ENCODE peak calls at places on chromosomes 6 and 20, in four cellular contexts. One of them, this sample, is unnamed.

GRCh38 chr6:4943716-4944115 is 60.1 kb downstream of the RPP40 start:
- DNase-seq in fibroblast of lung: no peak
- DNase-seq in GM23338: no peak
- DNase-seq in K562: no peak
- DNase-seq in this sample: no peak

GRCh38 chr20:57397693-57398108 is 6.5 kb downstream of the RBM38 start:
- DNase-seq in fibroblast of lung: no peak
- DNase-seq in GM23338: no peak
- DNase-seq in K562: no peak
- DNase-seq in this sample: no peak

GRCh38 chr20:8587810-8588209 is 455.7 kb downstream of the PLCB1 start:
- DNase-seq in K562: no peak
- DNase-seq in fibroblast of lung: no peak
- DNase-seq in GM23338: no peak
- DNase-seq in this sample: no peak

GRCh38 chr6:144434308-144434990 is 149.3 kb downstream of the UTRN start:
- DNase-seq in K562: no peak
- DNase-seq in fibroblast of lung: peak
- DNase-seq in GM23338: no peak
- DNase-seq in this sample: peak

GRCh38 chr6:136550045-136550329 is 235 bp downstream of the MAP7 start:
- DNase-seq in GM23338: no peak
- DNase-seq in K562: peak
- DNase-seq in fibroblast of lung: no peak
- DNase-seq in this sample: no peak

GRCh38 chr20:55094353-55094861 is 619.0 kb downstream of the DOK5 start:
- DNase-seq in K562: peak
- DNase-seq in GM23338: no peak
- DNase-seq in fibroblast of lung: no peak
- DNase-seq in this sample: no peak

GRCh38 chr6:31763617-31763940 is 1.1 kb downstream of the SAPCD1 start:
- DNase-seq in K562: no peak
- DNase-seq in GM23338: peak
- DNase-seq in fibroblast of lung: peak
- DNase-seq in this sample: peak

GRCh38 chr6:157715766-157716171 is 107.3 kb upstream of the SNX9 start:
- DNase-seq in GM23338: no peak
- DNase-seq in K562: no peak
- DNase-seq in fibroblast of lung: peak
- DNase-seq in this sample: no peak

GRCh38 chr20:63635431-63636141 is 8.7 kb upstream of the GMEB2 start:
- DNase-seq in K562: no peak
- DNase-seq in GM23338: no peak
- DNase-seq in fibroblast of lung: no peak
- DNase-seq in this sample: no peak

GRCh38 chr20:59645761-59646171 is 41.4 kb downstream of the PHACTR3 start:
- DNase-seq in fibroblast of lung: no peak
- DNase-seq in K562: no peak
- DNase-seq in GM23338: no peak
- DNase-seq in this sample: no peak

GRCh38 chr6:14270925-14271791 is 153.6 kb downstream of the CD83 start:
- DNase-seq in GM23338: no peak
- DNase-seq in K562: peak
- DNase-seq in fibroblast of lung: peak
- DNase-seq in this sample: no peak

GRCh38 chr6:32194825-32195651 is 2.6 kb upstream of the GPSM3 start:
- DNase-seq in K562: no peak
- DNase-seq in GM23338: peak
- DNase-seq in fibroblast of lung: peak
- DNase-seq in this sample: peak

GRCh38 chr20:53626584-53626983 is 32.9 kb upstream of the ZNF217 start:
- DNase-seq in fibroblast of lung: no peak
- DNase-seq in K562: no peak
- DNase-seq in GM23338: no peak
- DNase-seq in this sample: no peak

GRCh38 chr20:53622247-53623114 is 28.8 kb upstream of the ZNF217 start:
- DNase-seq in GM23338: peak
- DNase-seq in K562: peak
- DNase-seq in fibroblast of lung: peak
- DNase-seq in this sample: no peak

GRCh38 chr20:53623454-53624206 is 30.0 kb upstream of the ZNF217 start:
- DNase-seq in fibroblast of lung: peak
- DNase-seq in GM23338: peak
- DNase-seq in K562: peak
- DNase-seq in this sample: peak

GRCh38 chr20:53621482-53622246 is 28.0 kb upstream of the ZNF217 start:
- DNase-seq in GM23338: peak
- DNase-seq in fibroblast of lung: peak
- DNase-seq in K562: peak
- DNase-seq in this sample: peak

DNA sequence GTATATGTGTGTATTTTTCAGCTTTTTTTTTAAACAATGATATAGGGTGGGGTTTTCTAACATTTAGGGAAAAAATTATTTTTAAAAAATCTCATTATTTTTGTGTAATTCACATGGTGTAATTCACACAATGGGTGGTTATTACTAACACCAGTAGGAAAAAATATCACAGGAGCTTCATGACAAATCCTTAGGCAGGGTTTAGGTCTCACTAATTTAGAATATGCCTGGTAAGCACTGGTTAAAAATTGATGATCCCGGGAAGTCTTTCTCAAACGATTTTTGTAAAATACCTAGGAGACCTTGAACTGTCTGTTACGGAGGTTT is 29.5 kb upstream of the ZNF217 start:
- DNase-seq in GM23338: no peak
- DNase-seq in K562: no peak
- DNase-seq in fibroblast of lung: no peak
- DNase-seq in this sample: no peak
- H3K27ac ChIP-seq in GM23338: peak
- H3K27ac ChIP-seq in K562: peak
- H3K27ac ChIP-seq in fibroblast of lung: peak
- H3K27ac ChIP-seq in this sample: peak

GRCh38 chr6:27889628-27890315 is 22.4 kb downstream of the OR2B2 start:
- DNase-seq in fibroblast of lung: no peak
- DNase-seq in GM23338: peak
- DNase-seq in K562: no peak
- DNase-seq in this sample: peak

GRCh38 chr6:27891300-27891913 is 20.8 kb downstream of the OR2B2 start:
- DNase-seq in fibroblast of lung: no peak
- DNase-seq in K562: no peak
- DNase-seq in GM23338: no peak
- DNase-seq in this sample: no peak

GRCh38 chr6:27889275-27889627 is 22.9 kb downstream of the OR2B2 start:
- DNase-seq in GM23338: no peak
- DNase-seq in K562: no peak
- DNase-seq in fibroblast of lung: peak
- DNase-seq in this sample: no peak

GRCh38 chr6:27892596-27893058 is 19.6 kb downstream of the OR2B2 start:
- DNase-seq in K562: no peak
- DNase-seq in GM23338: no peak
- DNase-seq in fibroblast of lung: peak
- DNase-seq in this sample: no peak

GRCh38 chr6:27890351-27891299 is 21.6 kb downstream of the OR2B2 start:
- DNase-seq in GM23338: peak
- DNase-seq in fibroblast of lung: peak
- DNase-seq in K562: peak
- DNase-seq in this sample: peak
- TF ChIP-seq EZH2 in GM23338: no peak
- TF ChIP-seq EZH2 in fibroblast of lung: no peak
- TF ChIP-seq EZH2 in K562: no peak
- TF ChIP-seq EZH2 in this sample: no peak

GRCh38 chr6:82331031-82331773 is 32.4 kb upstream of the TPBG start:
- DNase-seq in GM23338: peak
- DNase-seq in fibroblast of lung: peak
- DNase-seq in K562: no peak
- DNase-seq in this sample: peak
- TF ChIP-seq CTCF in GM23338: peak
- TF ChIP-seq CTCF in fibroblast of lung: peak
- TF ChIP-seq CTCF in K562: no peak
- TF ChIP-seq CTCF in this sample: peak

DNA sequence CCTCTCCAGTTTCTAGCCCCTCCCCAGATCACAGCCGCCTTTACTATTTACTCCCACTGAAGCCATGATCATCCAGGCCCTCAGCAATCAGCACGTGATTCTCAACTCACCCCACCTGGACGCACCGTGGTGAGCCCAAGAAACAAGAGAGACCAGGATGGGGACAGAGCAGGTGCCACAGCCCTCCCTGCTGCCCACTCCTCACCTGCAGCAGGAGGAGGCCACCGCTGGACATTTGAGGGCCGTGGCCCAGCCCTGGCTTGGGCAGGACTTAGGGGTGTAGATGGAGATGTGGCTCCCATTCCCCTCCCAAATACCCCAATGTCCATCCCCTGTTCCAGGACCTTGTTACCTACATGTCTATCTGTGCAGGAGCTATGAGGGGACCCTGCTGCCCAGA is 20.3 kb downstream of the HLA-F start:
- DNase-seq in GM23338: no peak
- DNase-seq in fibroblast of lung: no peak
- DNase-seq in K562: no peak
- DNase-seq in this sample: no peak
- H3K27ac ChIP-seq in GM23338: no peak
- H3K27ac ChIP-seq in fibroblast of lung: no peak
- H3K27ac ChIP-seq in K562: no peak
- H3K27ac ChIP-seq in this sample: no peak

DNA sequence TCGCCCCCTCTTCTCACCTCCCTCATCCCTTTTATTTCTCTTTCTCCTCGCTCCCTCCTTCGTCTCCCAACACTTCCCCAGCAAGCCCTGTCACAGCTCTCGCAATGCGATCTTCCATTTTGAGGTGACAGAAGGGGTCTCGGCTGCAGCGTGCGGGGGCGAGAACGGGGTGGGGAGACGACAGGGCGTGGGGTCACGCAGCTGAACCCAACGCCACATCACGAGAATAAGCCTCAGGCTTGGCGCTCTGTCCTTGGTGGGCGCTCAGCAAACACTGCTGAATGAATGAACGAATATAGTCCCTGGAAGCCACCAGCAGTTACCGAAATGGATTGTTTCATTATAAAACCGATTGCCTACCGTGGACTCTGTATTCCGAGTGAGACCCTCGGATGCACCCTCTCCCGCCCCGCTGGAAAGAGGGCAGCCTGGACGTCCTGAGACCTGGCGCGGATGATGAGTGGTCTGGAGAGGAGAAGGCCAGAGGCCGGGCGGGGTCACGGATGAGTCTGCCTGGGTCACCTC is 3.9 kb downstream of the NRN1 start:
- DNase-seq in K562: no peak
- DNase-seq in fibroblast of lung: no peak
- DNase-seq in GM23338: no peak
- DNase-seq in this sample: no peak
- TF ChIP-seq EZH2 in K562: no peak
- TF ChIP-seq EZH2 in fibroblast of lung: peak
- TF ChIP-seq EZH2 in GM23338: peak
- TF ChIP-seq EZH2 in this sample: no peak

This sample was measured in A673.